ENCODE peak calls at places on chromosome 1, in nine cellular contexts. I, O, N, B, P, W, J, C and T are unnamed samples.

GRCh38 chr1:162578071-162578705 is 16.7 kb downstream of the UAP1 start:
- DNase-seq in B (no peak), C (peak; percentile 40), N (no peak), O (no peak), P (no peak), I (no peak), W (no peak), J (no peak), T (no peak)

GRCh38 chr1:220426989-220427388 is 100.9 kb upstream of the MARK1 start:
- DNase-seq in O (no peak), I (no peak), N (no peak), B (no peak), P (no peak), J (no peak), W (no peak), C (no peak), T (no peak)

GRCh38 chr1:1349256-1350012 is at the start of gene DVL1:
- DNase-seq in I (peak; percentile 47), J (peak; percentile 63), C (peak; percentile 56), P (peak; percentile 72), B (peak; percentile 82), O (peak; percentile 60), N (peak; percentile 78), W (peak; percentile 67), T (peak; percentile 72)

GRCh38 chr1:235822685-235823084 is 44.0 kb downstream of the LYST start:
- DNase-seq in P (no peak), C (peak; percentile 67), O (no peak), J (no peak), N (no peak), B (no peak), I (no peak), W (no peak), T (no peak)

GRCh38 chr1:96367791-96368190 is 353.8 kb upstream of the PTBP2 start:
- DNase-seq in C (no peak), N (no peak), P (no peak), W (no peak), I (no peak), B (no peak), O (no peak), J (no peak), T (no peak)

GRCh38 chr1:94873520-94874351 is 53.2 kb downstream of the CNN3 start:
- DNase-seq in C (peak; percentile 34), B (no peak), W (no peak), I (no peak), P (no peak), O (peak; percentile 47), J (no peak), N (no peak), T (no peak)

GRCh38 chr1:206579747-206580437 is 32.4 kb downstream of the EIF2D start:
- DNase-seq in O (no peak), B (no peak), I (peak; percentile 80), C (no peak), N (peak; percentile 92), P (peak; percentile 80), W (no peak), J (peak; percentile 71), T (no peak)

GRCh38 chr1:181318858-181319235 is 164.5 kb upstream of the CACNA1E start:
- DNase-seq in B (no peak), N (peak; percentile 15), W (peak; percentile 32), P (no peak), O (no peak), J (no peak), C (no peak), I (no peak), T (no peak)

GRCh38 chr1:1291023-1291528 is 10.8 kb downstream of the SCNN1D start:
- DNase-seq in W (no peak), C (no peak), B (no peak), J (no peak), N (no peak), P (peak; percentile 38), O (no peak), I (no peak), T (no peak)

GRCh38 chr1:4375812-4376211 is 278.6 kb upstream of the AJAP1 start:
- DNase-seq in O (no peak), W (no peak), B (no peak), N (no peak), I (no peak), P (no peak), J (no peak), C (peak; percentile 86), T (no peak)

GRCh38 chr1:23401313-23401712 is 23.2 kb downstream of the TCEA3 start:
- DNase-seq in C (no peak), N (no peak), J (no peak), O (no peak), P (no peak), I (no peak), B (no peak), W (no peak), T (no peak)

GRCh38 chr1:26537951-26538352 is 8.4 kb downstream of the RPS6KA1 start:
- DNase-seq in C (peak; percentile 77), O (peak; percentile 18), I (no peak), B (peak; percentile 41), W (peak; percentile 61), P (no peak), J (no peak), N (no peak), T (peak; percentile 44)

GRCh38 chr1:61441723-61442262 is 283.1 kb downstream of the TM2D1 start:
- DNase-seq in I (no peak), B (no peak), C (peak; percentile 90), P (peak; percentile 69), N (no peak), W (no peak), O (no peak), J (no peak), T (no peak)

GRCh38 chr1:60832372-60832771 is 250.0 kb upstream of the NFIA start:
- DNase-seq in C (no peak), P (no peak), O (no peak), W (no peak), N (no peak), B (no peak), I (no peak), J (no peak), T (no peak)

GRCh38 chr1:82388679-82389078 is 587.9 kb downstream of the ADGRL2 start:
- DNase-seq in J (no peak), C (peak; percentile 66), P (no peak), I (no peak), O (no peak), W (no peak), N (no peak), B (no peak), T (no peak)

GRCh38 chr1:54989968-54990810 is 8.5 kb upstream of the BSND start:
- DNase-seq in N (no peak), O (no peak), C (peak; percentile 35), W (no peak), J (no peak), P (no peak), I (no peak), B (no peak), T (no peak)

GRCh38 chr1:26349196-26349885 is 4.6 kb downstream of the CRYBG2 start:
- DNase-seq in C (peak; percentile 52), J (no peak), I (no peak), N (no peak), W (peak; percentile 17), O (no peak), P (no peak), B (no peak), T (peak; percentile 86)

GRCh38 chr1:178301141-178301540 is 195.6 kb downstream of the CLEC20A start:
- DNase-seq in N (no peak), C (no peak), I (no peak), O (no peak), W (no peak), P (no peak), J (no peak), B (no peak), T (no peak)

GRCh38 chr1:94579876-94580294 is 38.3 kb upstream of the F3 start:
- DNase-seq in C (peak; percentile 91), J (no peak), P (no peak), B (no peak), I (no peak), O (no peak), W (peak; percentile 69), N (no peak), T (peak; percentile 96)

GRCh38 chr1:62687421-62687902 is 724 bp downstream of the DOCK7 start:
- DNase-seq in O (peak; percentile 24), B (no peak), I (peak; percentile 14), W (peak; percentile 49), J (peak; percentile 8), C (peak; percentile 58), P (peak; percentile 28), N (no peak), T (peak; percentile 62)

GRCh38 chr1:184953600-184954219 is 20.6 kb downstream of the NIBAN1 start:
- DNase-seq in J (no peak), P (no peak), C (peak; percentile 73), O (no peak), N (no peak), W (no peak), I (no peak), B (no peak), T (no peak)

GRCh38 chr1:29505537-29506220 is 269.4 kb downstream of the PTPRU start:
- DNase-seq in J (no peak), N (no peak), B (no peak), I (no peak), W (peak; percentile 22), O (no peak), P (no peak), C (no peak), T (no peak)

GRCh38 chr1:177248258-177248657 is 77.5 kb downstream of the BRINP2 start:
- DNase-seq in C (no peak), I (no peak), N (no peak), J (no peak), O (no peak), W (no peak), B (no peak), P (no peak), T (no peak)

GRCh38 chr1:209435654-209436566 is 147.6 kb upstream of the CAMK1G start:
- DNase-seq in C (peak; percentile 84), B (peak; percentile 90), W (peak; percentile 94), N (peak; percentile 61), O (peak; percentile 48), I (peak; percentile 4), J (no peak), P (peak; percentile 69), T (peak; percentile 96)

GRCh38 chr1:25503551-25504426 is 39.6 kb upstream of the LDLRAP1 start:
- DNase-seq in B (peak; percentile 64), J (peak; percentile 60), N (peak; percentile 62), W (peak; percentile 91), O (no peak), P (no peak), I (peak; percentile 52), C (no peak), T (peak; percentile 87)

GRCh38 chr1:180929389-180929788 is 16.7 kb downstream of the KIAA1614 start:
- DNase-seq in C (no peak), B (no peak), P (no peak), O (no peak), N (no peak), W (no peak), I (no peak), J (no peak), T (no peak)

GRCh38 chr1:6683434-6683833 is 18.2 kb downstream of the DNAJC11 start:
- DNase-seq in W (no peak), B (no peak), N (no peak), I (no peak), J (no peak), C (no peak), P (no peak), O (no peak), T (no peak)

GRCh38 chr1:59552001-59552400 is 255.1 kb downstream of the FGGY start:
- DNase-seq in B (no peak), O (no peak), C (no peak), P (no peak), I (no peak), N (no peak), W (peak; percentile 31), J (no peak), T (no peak)

GRCh38 chr1:52927219-52928082 is at the start of gene SCP2:
- DNase-seq in I (peak; percentile 74), C (peak; percentile 67), B (peak; percentile 64), W (peak; percentile 83), J (peak; percentile 77), O (peak; percentile 74), P (peak; percentile 88), N (peak; percentile 72), T (peak; percentile 71)

GRCh38 chr1:14887044-14887443 is 266.5 kb upstream of the TMEM51 start:
- DNase-seq in J (no peak), P (no peak), O (no peak), B (no peak), I (no peak), C (no peak), N (no peak), W (no peak), T (no peak)